ENCODE peak calls at places on chromosomes 16 and 17, in nine cellular contexts. N is CD8-positive, alpha-beta memory T cell; W is activated T-cell treated with anti-CD3 and anti-CD28 coated beads for 1 hour; H is hepatic stellate cell; I is AG10803; G is M059J; T is osteocyte; O is cardiac muscle cell; X is effector memory CD8-positive, alpha-beta T cell. Z is an unnamed sample.

GRCh38 chr17:7354262-7354781 is 634 bp upstream of the TMEM95 start:
- DNase-seq in I (peak), N (no peak), O (peak), G (peak), H (no peak), W (no peak), X (no peak), T (no peak), Z (no peak)

GRCh38 chr16:86133847-86134375 is 234.9 kb downstream of the IRF8 start:
- DNase-seq in H (no peak), X (no peak), G (no peak), O (no peak), N (no peak), I (no peak), W (no peak), T (no peak), Z (no peak)

GRCh38 chr17:49915670-49916069 is 53.3 kb upstream of the DLX4 start:
- DNase-seq in H (no peak), W (no peak), N (no peak), I (no peak), X (no peak), T (no peak), G (no peak), O (no peak), Z (no peak)

GRCh38 chr16:80203821-80204220 is 337.0 kb upstream of the DYNLRB2 start:
- DNase-seq in O (no peak), I (no peak), G (no peak), H (no peak), X (no peak), W (no peak), N (no peak), T (no peak), Z (no peak)

GRCh38 chr16:59849716-59850115 is 1115.6 kb upstream of the GOT2 start:
- DNase-seq in G (no peak), O (no peak), H (no peak), I (no peak), W (no peak), T (no peak), X (no peak), N (no peak), Z (no peak)

GRCh38 chr17:77581480-77581879 is 377.0 kb upstream of the TNRC6C start:
- DNase-seq in X (no peak), I (peak), N (no peak), O (peak), W (no peak), H (no peak), T (no peak), G (peak), Z (peak)

GRCh38 chr16:19582050-19582784 is 26.7 kb downstream of the VPS35L start:
- DNase-seq in X (no peak), I (no peak), W (no peak), H (no peak), O (no peak), T (no peak), N (no peak), G (no peak), Z (no peak)

GRCh38 chr16:16032271-16032979 is 83.0 kb downstream of the ABCC1 start:
- DNase-seq in X (no peak), N (no peak), W (no peak), O (no peak), G (no peak), I (no peak), H (no peak), T (no peak), Z (no peak)

GRCh38 chr16:22898874-22899348 is 84.9 kb downstream of the HS3ST2 start:
- DNase-seq in O (peak), T (peak), N (peak), G (peak), I (peak), X (peak), W (peak), H (peak), Z (peak)

GRCh38 chr16:87851601-87852000 is 17.7 kb downstream of the SLC7A5 start:
- DNase-seq in G (no peak), H (no peak), N (no peak), O (no peak), T (no peak), X (no peak), W (no peak), I (no peak), Z (no peak)

GRCh38 chr16:27326738-27327585 is 13.2 kb downstream of the IL4R start:
- DNase-seq in H (peak), G (peak), T (peak), O (peak), X (no peak), N (no peak), I (peak), W (peak), Z (peak)

GRCh38 chr17:60231234-60231633 is 81.5 kb downstream of the CA4 start:
- DNase-seq in W (no peak), G (peak), O (peak), T (no peak), X (no peak), I (peak), H (no peak), N (no peak), Z (peak)

GRCh38 chr16:52114414-52114813 is 432.5 kb downstream of the TOX3 start:
- DNase-seq in G (peak), X (no peak), H (no peak), T (no peak), N (no peak), W (no peak), I (no peak), O (no peak), Z (no peak)

GRCh38 chr17:83035722-83036121 is 43.7 kb upstream of the METRNL start:
- DNase-seq in I (no peak), T (peak), H (no peak), X (no peak), W (no peak), N (no peak), O (no peak), G (no peak), Z (no peak)

GRCh38 chr16:87042551-87043272 is 274.5 kb downstream of the C16orf95 start:
- DNase-seq in X (no peak), O (no peak), I (no peak), N (no peak), G (no peak), T (no peak), W (no peak), H (no peak), Z (no peak)

GRCh38 chr16:57628008-57628781 is at the start of gene ADGRG1:
- DNase-seq in X (no peak), I (peak), T (peak), H (peak), N (no peak), G (peak), W (no peak), O (peak), Z (peak)

GRCh38 chr17:64066709-64067108 is 46.3 kb upstream of the ICAM2 start:
- DNase-seq in H (no peak), W (no peak), O (no peak), T (no peak), G (no peak), I (no peak), N (peak), X (peak), Z (no peak)

GRCh38 chr17:62739666-62740065 is 68.4 kb downstream of the MARCHF10 start:
- DNase-seq in N (no peak), H (no peak), X (no peak), O (no peak), T (no peak), I (peak), W (no peak), G (no peak), Z (peak)

Z was measured in AG20443.